ENCODE peak calls at places on chromosome 7, in nine cellular contexts. One of them, this sample, is unnamed.
A peak's percentile ranks its signal among the peaks of the same experiment; 100 is the strongest.

GRCh38 chr7:2037301-2037804 is 195.4 kb downstream of the MAD1L1 start:
- DNase-seq in C1 segment of cervical spinal cord: no peak
- DNase-seq in activated naive CD8-positive, alpha-beta T cell treated with anti-CD3 and anti-CD28 coated beads, Interleukin-2, amount 10 ng/mL, durations not matched to agents 7 days and 5 days: peak; percentile 61
- DNase-seq in LoVo: no peak
- DNase-seq in fibroblast of gingiva: no peak
- DNase-seq in left ventricle myocardium superior: peak; percentile 23
- DNase-seq in ELR: no peak
- DNase-seq in astrocyte of the spinal cord: no peak
- DNase-seq in AG04450: no peak
- DNase-seq in this sample: no peak

GRCh38 chr7:42915356-42915755 is 3.5 kb upstream of the C7orf25 start:
- DNase-seq in C1 segment of cervical spinal cord: no peak
- DNase-seq in activated naive CD8-positive, alpha-beta T cell treated with anti-CD3 and anti-CD28 coated beads, Interleukin-2, amount 10 ng/mL, durations not matched to agents 7 days and 5 days: no peak
- DNase-seq in LoVo: no peak
- DNase-seq in fibroblast of gingiva: peak; percentile 54
- DNase-seq in left ventricle myocardium superior: no peak
- DNase-seq in ELR: no peak
- DNase-seq in astrocyte of the spinal cord: peak; percentile 42
- DNase-seq in AG04450: no peak
- DNase-seq in this sample: no peak

GRCh38 chr7:32164341-32164996 is 94.3 kb upstream of the PDE1C start:
- DNase-seq in C1 segment of cervical spinal cord: no peak
- DNase-seq in activated naive CD8-positive, alpha-beta T cell treated with anti-CD3 and anti-CD28 coated beads, Interleukin-2, amount 10 ng/mL, durations not matched to agents 7 days and 5 days: no peak
- DNase-seq in LoVo: peak; percentile 54
- DNase-seq in fibroblast of gingiva: peak; percentile 37
- DNase-seq in left ventricle myocardium superior: no peak
- DNase-seq in ELR: peak; percentile 83
- DNase-seq in astrocyte of the spinal cord: peak; percentile 85
- DNase-seq in AG04450: no peak
- DNase-seq in this sample: peak; percentile 81

GRCh38 chr7:66630529-66630928 is 1.8 kb downstream of the KCTD7 start:
- DNase-seq in C1 segment of cervical spinal cord: no peak
- DNase-seq in activated naive CD8-positive, alpha-beta T cell treated with anti-CD3 and anti-CD28 coated beads, Interleukin-2, amount 10 ng/mL, durations not matched to agents 7 days and 5 days: no peak
- DNase-seq in LoVo: no peak
- DNase-seq in fibroblast of gingiva: no peak
- DNase-seq in left ventricle myocardium superior: no peak
- DNase-seq in ELR: no peak
- DNase-seq in astrocyte of the spinal cord: no peak
- DNase-seq in AG04450: no peak
- DNase-seq in this sample: no peak

GRCh38 chr7:36960105-36960504 is 235.8 kb upstream of the AOAH start:
- DNase-seq in C1 segment of cervical spinal cord: no peak
- DNase-seq in activated naive CD8-positive, alpha-beta T cell treated with anti-CD3 and anti-CD28 coated beads, Interleukin-2, amount 10 ng/mL, durations not matched to agents 7 days and 5 days: no peak
- DNase-seq in LoVo: no peak
- DNase-seq in fibroblast of gingiva: no peak
- DNase-seq in left ventricle myocardium superior: no peak
- DNase-seq in ELR: no peak
- DNase-seq in astrocyte of the spinal cord: no peak
- DNase-seq in AG04450: no peak
- DNase-seq in this sample: no peak

GRCh38 chr7:96663871-96664445 is 45.7 kb downstream of the SEM1 start:
- DNase-seq in C1 segment of cervical spinal cord: no peak
- DNase-seq in activated naive CD8-positive, alpha-beta T cell treated with anti-CD3 and anti-CD28 coated beads, Interleukin-2, amount 10 ng/mL, durations not matched to agents 7 days and 5 days: no peak
- DNase-seq in LoVo: no peak
- DNase-seq in fibroblast of gingiva: no peak
- DNase-seq in left ventricle myocardium superior: no peak
- DNase-seq in ELR: no peak
- DNase-seq in astrocyte of the spinal cord: no peak
- DNase-seq in AG04450: no peak
- DNase-seq in this sample: no peak

GRCh38 chr7:98165827-98166667 is 45.2 kb upstream of the BHLHA15 start:
- DNase-seq in C1 segment of cervical spinal cord: no peak
- DNase-seq in activated naive CD8-positive, alpha-beta T cell treated with anti-CD3 and anti-CD28 coated beads, Interleukin-2, amount 10 ng/mL, durations not matched to agents 7 days and 5 days: peak; percentile 71
- DNase-seq in LoVo: peak; percentile 16
- DNase-seq in fibroblast of gingiva: no peak
- DNase-seq in left ventricle myocardium superior: peak; percentile 68
- DNase-seq in ELR: peak; percentile 42
- DNase-seq in astrocyte of the spinal cord: peak; percentile 10
- DNase-seq in AG04450: no peak
- DNase-seq in this sample: peak; percentile 8

GRCh38 chr7:756928-757560 is 30.0 kb upstream of the PRKAR1B start:
- DNase-seq in C1 segment of cervical spinal cord: no peak
- DNase-seq in activated naive CD8-positive, alpha-beta T cell treated with anti-CD3 and anti-CD28 coated beads, Interleukin-2, amount 10 ng/mL, durations not matched to agents 7 days and 5 days: peak; percentile 15
- DNase-seq in LoVo: no peak
- DNase-seq in fibroblast of gingiva: no peak
- DNase-seq in left ventricle myocardium superior: no peak
- DNase-seq in ELR: no peak
- DNase-seq in astrocyte of the spinal cord: no peak
- DNase-seq in AG04450: no peak
- DNase-seq in this sample: no peak

GRCh38 chr7:101622609-101623178 is 6.4 kb downstream of the MYL10 start:
- DNase-seq in C1 segment of cervical spinal cord: no peak
- DNase-seq in activated naive CD8-positive, alpha-beta T cell treated with anti-CD3 and anti-CD28 coated beads, Interleukin-2, amount 10 ng/mL, durations not matched to agents 7 days and 5 days: no peak
- DNase-seq in LoVo: no peak
- DNase-seq in fibroblast of gingiva: no peak
- DNase-seq in left ventricle myocardium superior: no peak
- DNase-seq in ELR: no peak
- DNase-seq in astrocyte of the spinal cord: no peak
- DNase-seq in AG04450: no peak
- DNase-seq in this sample: no peak

GRCh38 chr7:2924866-2925840 is 81.0 kb upstream of the GNA12 start:
- DNase-seq in C1 segment of cervical spinal cord: no peak
- DNase-seq in activated naive CD8-positive, alpha-beta T cell treated with anti-CD3 and anti-CD28 coated beads, Interleukin-2, amount 10 ng/mL, durations not matched to agents 7 days and 5 days: no peak
- DNase-seq in LoVo: no peak
- DNase-seq in fibroblast of gingiva: no peak
- DNase-seq in left ventricle myocardium superior: peak; percentile 7
- DNase-seq in ELR: no peak
- DNase-seq in astrocyte of the spinal cord: no peak
- DNase-seq in AG04450: no peak
- DNase-seq in this sample: no peak

GRCh38 chr7:25812086-25812855 is 339.7 kb upstream of the NFE2L3 start:
- DNase-seq in C1 segment of cervical spinal cord: no peak
- DNase-seq in activated naive CD8-positive, alpha-beta T cell treated with anti-CD3 and anti-CD28 coated beads, Interleukin-2, amount 10 ng/mL, durations not matched to agents 7 days and 5 days: no peak
- DNase-seq in LoVo: no peak
- DNase-seq in fibroblast of gingiva: no peak
- DNase-seq in left ventricle myocardium superior: no peak
- DNase-seq in ELR: no peak
- DNase-seq in astrocyte of the spinal cord: no peak
- DNase-seq in AG04450: no peak
- DNase-seq in this sample: no peak

GRCh38 chr7:158206341-158206740 is 381.3 kb downstream of the PTPRN2 start:
- DNase-seq in C1 segment of cervical spinal cord: no peak
- DNase-seq in activated naive CD8-positive, alpha-beta T cell treated with anti-CD3 and anti-CD28 coated beads, Interleukin-2, amount 10 ng/mL, durations not matched to agents 7 days and 5 days: no peak
- DNase-seq in LoVo: no peak
- DNase-seq in fibroblast of gingiva: no peak
- DNase-seq in left ventricle myocardium superior: no peak
- DNase-seq in ELR: no peak
- DNase-seq in astrocyte of the spinal cord: no peak
- DNase-seq in AG04450: no peak
- DNase-seq in this sample: no peak

GRCh38 chr7:26457702-26458327 is 166.2 kb downstream of the SNX10 start:
- DNase-seq in C1 segment of cervical spinal cord: no peak
- DNase-seq in activated naive CD8-positive, alpha-beta T cell treated with anti-CD3 and anti-CD28 coated beads, Interleukin-2, amount 10 ng/mL, durations not matched to agents 7 days and 5 days: no peak
- DNase-seq in LoVo: no peak
- DNase-seq in fibroblast of gingiva: no peak
- DNase-seq in left ventricle myocardium superior: no peak
- DNase-seq in ELR: no peak
- DNase-seq in astrocyte of the spinal cord: no peak
- DNase-seq in AG04450: no peak
- DNase-seq in this sample: no peak

GRCh38 chr7:66055321-66055956 is 20.2 kb upstream of the ASL start:
- DNase-seq in C1 segment of cervical spinal cord: no peak
- DNase-seq in activated naive CD8-positive, alpha-beta T cell treated with anti-CD3 and anti-CD28 coated beads, Interleukin-2, amount 10 ng/mL, durations not matched to agents 7 days and 5 days: no peak
- DNase-seq in LoVo: no peak
- DNase-seq in fibroblast of gingiva: peak; percentile 70
- DNase-seq in left ventricle myocardium superior: no peak
- DNase-seq in ELR: peak; percentile 72
- DNase-seq in astrocyte of the spinal cord: no peak
- DNase-seq in AG04450: no peak
- DNase-seq in this sample: no peak

GRCh38 chr7:99123571-99124033 is 20.3 kb downstream of the SMURF1 start:
- DNase-seq in C1 segment of cervical spinal cord: no peak
- DNase-seq in activated naive CD8-positive, alpha-beta T cell treated with anti-CD3 and anti-CD28 coated beads, Interleukin-2, amount 10 ng/mL, durations not matched to agents 7 days and 5 days: no peak
- DNase-seq in LoVo: no peak
- DNase-seq in fibroblast of gingiva: peak; percentile 82
- DNase-seq in left ventricle myocardium superior: no peak
- DNase-seq in ELR: peak; percentile 30
- DNase-seq in astrocyte of the spinal cord: no peak
- DNase-seq in AG04450: no peak
- DNase-seq in this sample: peak; percentile 40

GRCh38 chr7:152076324-152076821 is 50.9 kb downstream of the GALNT11 start:
- DNase-seq in C1 segment of cervical spinal cord: no peak
- DNase-seq in activated naive CD8-positive, alpha-beta T cell treated with anti-CD3 and anti-CD28 coated beads, Interleukin-2, amount 10 ng/mL, durations not matched to agents 7 days and 5 days: no peak
- DNase-seq in LoVo: peak; percentile 41
- DNase-seq in fibroblast of gingiva: no peak
- DNase-seq in left ventricle myocardium superior: no peak
- DNase-seq in ELR: peak; percentile 22
- DNase-seq in astrocyte of the spinal cord: no peak
- DNase-seq in AG04450: no peak
- DNase-seq in this sample: no peak

GRCh38 chr7:24979863-24980694 is at the start of gene OSBPL3:
- DNase-seq in C1 segment of cervical spinal cord: peak; percentile 84
- DNase-seq in activated naive CD8-positive, alpha-beta T cell treated with anti-CD3 and anti-CD28 coated beads, Interleukin-2, amount 10 ng/mL, durations not matched to agents 7 days and 5 days: peak; percentile 98
- DNase-seq in LoVo: peak; percentile 98
- DNase-seq in fibroblast of gingiva: peak; percentile 95
- DNase-seq in left ventricle myocardium superior: peak; percentile 96
- DNase-seq in ELR: peak; percentile 99
- DNase-seq in astrocyte of the spinal cord: peak; percentile 97
- DNase-seq in AG04450: peak; percentile 91
- DNase-seq in this sample: peak; percentile 94

GRCh38 chr7:41956276-41956675 is 253.4 kb upstream of the INHBA start:
- DNase-seq in C1 segment of cervical spinal cord: no peak
- DNase-seq in activated naive CD8-positive, alpha-beta T cell treated with anti-CD3 and anti-CD28 coated beads, Interleukin-2, amount 10 ng/mL, durations not matched to agents 7 days and 5 days: no peak
- DNase-seq in LoVo: no peak
- DNase-seq in fibroblast of gingiva: no peak
- DNase-seq in left ventricle myocardium superior: no peak
- DNase-seq in ELR: no peak
- DNase-seq in astrocyte of the spinal cord: no peak
- DNase-seq in AG04450: no peak
- DNase-seq in this sample: no peak

GRCh38 chr7:2041496-2042367 is 191.0 kb downstream of the MAD1L1 start:
- DNase-seq in C1 segment of cervical spinal cord: no peak
- DNase-seq in activated naive CD8-positive, alpha-beta T cell treated with anti-CD3 and anti-CD28 coated beads, Interleukin-2, amount 10 ng/mL, durations not matched to agents 7 days and 5 days: peak; percentile 24
- DNase-seq in LoVo: no peak
- DNase-seq in fibroblast of gingiva: no peak
- DNase-seq in left ventricle myocardium superior: peak; percentile 15
- DNase-seq in ELR: no peak
- DNase-seq in astrocyte of the spinal cord: no peak
- DNase-seq in AG04450: no peak
- DNase-seq in this sample: no peak

GRCh38 chr7:123749537-123749857 is 694 bp upstream of the WASL start:
- DNase-seq in C1 segment of cervical spinal cord: peak; percentile 70
- DNase-seq in activated naive CD8-positive, alpha-beta T cell treated with anti-CD3 and anti-CD28 coated beads, Interleukin-2, amount 10 ng/mL, durations not matched to agents 7 days and 5 days: no peak
- DNase-seq in LoVo: peak; percentile 77
- DNase-seq in fibroblast of gingiva: peak; percentile 67
- DNase-seq in left ventricle myocardium superior: peak; percentile 54
- DNase-seq in ELR: peak; percentile 85
- DNase-seq in astrocyte of the spinal cord: no peak
- DNase-seq in AG04450: peak; percentile 24
- DNase-seq in this sample: peak; percentile 79

GRCh38 chr7:135372222-135372621 is 137.7 kb downstream of the CNOT4 start:
- DNase-seq in C1 segment of cervical spinal cord: no peak
- DNase-seq in activated naive CD8-positive, alpha-beta T cell treated with anti-CD3 and anti-CD28 coated beads, Interleukin-2, amount 10 ng/mL, durations not matched to agents 7 days and 5 days: no peak
- DNase-seq in LoVo: no peak
- DNase-seq in fibroblast of gingiva: peak; percentile 50
- DNase-seq in left ventricle myocardium superior: no peak
- DNase-seq in ELR: no peak
- DNase-seq in astrocyte of the spinal cord: no peak
- DNase-seq in AG04450: no peak
- DNase-seq in this sample: no peak

GRCh38 chr7:138890782-138891445 is 90.3 kb downstream of the KIAA1549 start:
- DNase-seq in C1 segment of cervical spinal cord: no peak
- DNase-seq in activated naive CD8-positive, alpha-beta T cell treated with anti-CD3 and anti-CD28 coated beads, Interleukin-2, amount 10 ng/mL, durations not matched to agents 7 days and 5 days: no peak
- DNase-seq in LoVo: peak; percentile 92
- DNase-seq in fibroblast of gingiva: peak; percentile 92
- DNase-seq in left ventricle myocardium superior: peak; percentile 45
- DNase-seq in ELR: peak; percentile 81
- DNase-seq in astrocyte of the spinal cord: peak; percentile 50
- DNase-seq in AG04450: no peak
- DNase-seq in this sample: no peak

GRCh38 chr7:154928136-154929005 is 74.6 kb downstream of the PAXIP1 start:
- DNase-seq in C1 segment of cervical spinal cord: peak; percentile 25
- DNase-seq in activated naive CD8-positive, alpha-beta T cell treated with anti-CD3 and anti-CD28 coated beads, Interleukin-2, amount 10 ng/mL, durations not matched to agents 7 days and 5 days: peak; percentile 59
- DNase-seq in LoVo: peak; percentile 91
- DNase-seq in fibroblast of gingiva: peak; percentile 92
- DNase-seq in left ventricle myocardium superior: no peak
- DNase-seq in ELR: peak; percentile 85
- DNase-seq in astrocyte of the spinal cord: peak; percentile 96
- DNase-seq in AG04450: peak; percentile 89
- DNase-seq in this sample: peak; percentile 93

GRCh38 chr7:88243345-88243909 is 23.6 kb upstream of the SRI start:
- DNase-seq in C1 segment of cervical spinal cord: no peak
- DNase-seq in activated naive CD8-positive, alpha-beta T cell treated with anti-CD3 and anti-CD28 coated beads, Interleukin-2, amount 10 ng/mL, durations not matched to agents 7 days and 5 days: no peak
- DNase-seq in LoVo: peak; percentile 79
- DNase-seq in fibroblast of gingiva: peak; percentile 79
- DNase-seq in left ventricle myocardium superior: no peak
- DNase-seq in ELR: peak; percentile 39
- DNase-seq in astrocyte of the spinal cord: peak; percentile 73
- DNase-seq in AG04450: no peak
- DNase-seq in this sample: peak; percentile 81

GRCh38 chr7:140605337-140605736 is 35.3 kb downstream of the DENND2A start:
- DNase-seq in C1 segment of cervical spinal cord: no peak
- DNase-seq in activated naive CD8-positive, alpha-beta T cell treated with anti-CD3 and anti-CD28 coated beads, Interleukin-2, amount 10 ng/mL, durations not matched to agents 7 days and 5 days: no peak
- DNase-seq in LoVo: no peak
- DNase-seq in fibroblast of gingiva: peak; percentile 70
- DNase-seq in left ventricle myocardium superior: no peak
- DNase-seq in ELR: peak; percentile 91
- DNase-seq in astrocyte of the spinal cord: peak; percentile 43
- DNase-seq in AG04450: peak; percentile 88
- DNase-seq in this sample: no peak

GRCh38 chr7:155371884-155372781 is 74.5 kb downstream of the INSIG1 start:
- DNase-seq in C1 segment of cervical spinal cord: no peak
- DNase-seq in activated naive CD8-positive, alpha-beta T cell treated with anti-CD3 and anti-CD28 coated beads, Interleukin-2, amount 10 ng/mL, durations not matched to agents 7 days and 5 days: peak; percentile 66
- DNase-seq in LoVo: no peak
- DNase-seq in fibroblast of gingiva: no peak
- DNase-seq in left ventricle myocardium superior: peak; percentile 37
- DNase-seq in ELR: no peak
- DNase-seq in astrocyte of the spinal cord: no peak
- DNase-seq in AG04450: no peak
- DNase-seq in this sample: peak; percentile 18

GRCh38 chr7:137933270-137934017 is 68.4 kb downstream of the CREB3L2 start:
- DNase-seq in C1 segment of cervical spinal cord: no peak
- DNase-seq in activated naive CD8-positive, alpha-beta T cell treated with anti-CD3 and anti-CD28 coated beads, Interleukin-2, amount 10 ng/mL, durations not matched to agents 7 days and 5 days: no peak
- DNase-seq in LoVo: no peak
- DNase-seq in fibroblast of gingiva: peak; percentile 73
- DNase-seq in left ventricle myocardium superior: peak; percentile 53
- DNase-seq in ELR: peak; percentile 65
- DNase-seq in astrocyte of the spinal cord: peak; percentile 86
- DNase-seq in AG04450: no peak
- DNase-seq in this sample: peak; percentile 52

GRCh38 chr7:129840757-129841156 is 112.0 kb downstream of the UBE2H start:
- DNase-seq in C1 segment of cervical spinal cord: no peak
- DNase-seq in activated naive CD8-positive, alpha-beta T cell treated with anti-CD3 and anti-CD28 coated beads, Interleukin-2, amount 10 ng/mL, durations not matched to agents 7 days and 5 days: no peak
- DNase-seq in LoVo: no peak
- DNase-seq in fibroblast of gingiva: peak; percentile 66
- DNase-seq in left ventricle myocardium superior: no peak
- DNase-seq in ELR: no peak
- DNase-seq in astrocyte of the spinal cord: peak; percentile 70
- DNase-seq in AG04450: no peak
- DNase-seq in this sample: no peak

GRCh38 chr7:17690030-17690429 is 250.3 kb downstream of the SNX13 start:
- DNase-seq in C1 segment of cervical spinal cord: no peak
- DNase-seq in activated naive CD8-positive, alpha-beta T cell treated with anti-CD3 and anti-CD28 coated beads, Interleukin-2, amount 10 ng/mL, durations not matched to agents 7 days and 5 days: no peak
- DNase-seq in LoVo: peak; percentile 54
- DNase-seq in fibroblast of gingiva: peak; percentile 84
- DNase-seq in left ventricle myocardium superior: no peak
- DNase-seq in ELR: peak; percentile 80
- DNase-seq in astrocyte of the spinal cord: peak; percentile 98
- DNase-seq in AG04450: peak; percentile 43
- DNase-seq in this sample: peak; percentile 96

GRCh38 chr7:149584530-149584929 is 86.9 kb upstream of the ZNF746 start:
- DNase-seq in C1 segment of cervical spinal cord: no peak
- DNase-seq in activated naive CD8-positive, alpha-beta T cell treated with anti-CD3 and anti-CD28 coated beads, Interleukin-2, amount 10 ng/mL, durations not matched to agents 7 days and 5 days: no peak
- DNase-seq in LoVo: no peak
- DNase-seq in fibroblast of gingiva: no peak
- DNase-seq in left ventricle myocardium superior: no peak
- DNase-seq in ELR: no peak
- DNase-seq in astrocyte of the spinal cord: no peak
- DNase-seq in AG04450: no peak
- DNase-seq in this sample: no peak

GRCh38 chr7:18019562-18019961 is 8.1 kb downstream of the PRPS1L1 start:
- DNase-seq in C1 segment of cervical spinal cord: no peak
- DNase-seq in activated naive CD8-positive, alpha-beta T cell treated with anti-CD3 and anti-CD28 coated beads, Interleukin-2, amount 10 ng/mL, durations not matched to agents 7 days and 5 days: no peak
- DNase-seq in LoVo: peak; percentile 80
- DNase-seq in fibroblast of gingiva: peak; percentile 23
- DNase-seq in left ventricle myocardium superior: no peak
- DNase-seq in ELR: peak; percentile 86
- DNase-seq in astrocyte of the spinal cord: peak; percentile 61
- DNase-seq in AG04450: no peak
- DNase-seq in this sample: peak; percentile 42

This sample was measured in mammary epithelial cell.